ENCODE peak calls at places on chromosomes 12 and 14, in five cellular contexts. O is GM03348, R is HCT116, G is SW480, T is DMS53. Q is an unnamed sample.
A peak's percentile ranks its signal among the peaks of the same experiment; 100 is the strongest.

GRCh38 chr12:89707623-89707991 is 1.0 kb downstream of the ATP2B1 start:
- DNase-seq in T (peak; percentile 67), O (peak; percentile 23), G (no peak), R (no peak), Q (no peak)

GRCh38 chr14:57863471-57863870 is 2.4 kb downstream of the SLC35F4 start:
- DNase-seq in R (no peak), G (no peak), T (no peak), O (no peak), Q (no peak)

GRCh38 chr14:61511558-61511924 is 183.8 kb upstream of the HIF1A start:
- DNase-seq in R (no peak), O (no peak), T (no peak), G (peak; percentile 80), Q (no peak)

GRCh38 chr14:104802913-104803184 is 1.9 kb downstream of the ZBTB42 start:
- DNase-seq in R (no peak), G (no peak), O (no peak), T (no peak), Q (no peak)

GRCh38 chr12:48946206-48946605 is 11.1 kb downstream of the ARF3 start:
- DNase-seq in T (no peak), G (no peak), R (no peak), O (no peak), Q (no peak)

GRCh38 chr12:132856581-132856980 is 27.9 kb upstream of the GOLGA3 start:
- DNase-seq in G (no peak), R (no peak), T (no peak), O (no peak), Q (no peak)

GRCh38 chr14:31270196-31270772 is 62.7 kb upstream of the HECTD1 start:
- DNase-seq in G (no peak), O (no peak), R (no peak), T (peak; percentile 51), Q (no peak)

GRCh38 chr12:117587646-117588287 is 226.3 kb upstream of the NOS1 start:
- DNase-seq in G (peak; percentile 50), R (peak; percentile 15), O (peak; percentile 58), T (peak; percentile 77), Q (peak; percentile 19)

GRCh38 chr12:131530041-131530332 is 180.9 kb upstream of the SFSWAP start:
- DNase-seq in O (no peak), T (no peak), R (no peak), G (no peak), Q (no peak)

GRCh38 chr12:8644345-8645248 is 18.0 kb downstream of the MFAP5 start:
- DNase-seq in G (peak; percentile 26), O (no peak), T (peak; percentile 51), R (no peak), Q (no peak)

GRCh38 chr14:104573930-104574329 is 5.6 kb upstream of the C14orf180 start:
- DNase-seq in G (no peak), T (no peak), R (no peak), O (no peak), Q (no peak)

GRCh38 chr14:105026033-105026785 is 5.3 kb upstream of the CDCA4 start:
- DNase-seq in R (no peak), T (no peak), O (no peak), G (no peak), Q (peak; percentile 44)

GRCh38 chr14:54394596-54394995 is 2.2 kb upstream of the CDKN3 start:
- DNase-seq in O (no peak), R (no peak), G (no peak), T (no peak), Q (no peak)

GRCh38 chr12:124660846-124661245 is 93.4 kb upstream of the NCOR2 start:
- DNase-seq in O (no peak), T (no peak), R (no peak), G (no peak), Q (no peak)

GRCh38 chr12:110091136-110091711 is 32.9 kb upstream of the IFT81 start:
- DNase-seq in G (no peak), R (no peak), T (no peak), O (no peak), Q (no peak)

GRCh38 chr14:106436310-106436905 is 910.0 kb downstream of the TMEM121 start:
- DNase-seq in O (no peak), T (peak; percentile 74), R (no peak), G (no peak), Q (no peak)

GRCh38 chr12:94427520-94428381 is 31.9 kb downstream of the CEP83 start:
- DNase-seq in O (peak; percentile 36), G (no peak), R (no peak), T (peak; percentile 23), Q (no peak)

GRCh38 chr14:103281496-103282231 is 52.4 kb upstream of the EIF5 start:
- DNase-seq in T (peak; percentile 20), O (peak; percentile 88), G (peak; percentile 40), R (no peak), Q (no peak)

GRCh38 chr12:51472984-51473383 is 48.4 kb downstream of the SLC4A8 start:
- DNase-seq in O (no peak), G (no peak), T (no peak), R (no peak), Q (no peak)

GRCh38 chr14:30756594-30756993 is 117.8 kb upstream of the COCH start:
- DNase-seq in T (no peak), O (no peak), G (no peak), R (no peak), Q (no peak)

GRCh38 chr12:52434760-52435530 is 774 bp upstream of the KRT75 start:
- DNase-seq in O (no peak), G (no peak), R (no peak), T (no peak), Q (no peak)

GRCh38 chr14:96181188-96181762 is 23.4 kb upstream of the BDKRB2 start:
- DNase-seq in G (no peak), T (no peak), O (no peak), R (no peak), Q (no peak)

GRCh38 chr12:120416490-120417216 is 21.3 kb upstream of the COX6A1 start:
- DNase-seq in O (no peak), R (no peak), G (no peak), T (no peak), Q (no peak)